ENCODE peak calls at places on chromosomes 6 and 20, in five cellular contexts. X, P, K, Z and C are unnamed samples. For H3K4me1, the result is how much of the 10 kb centered on the place peaks cover.

GRCh38 chr20:33053291-33054106 is at the start of gene BPIFB3:
- DNase-seq in X (no peak), P (no peak), K (no peak), Z (no peak), C (no peak)

GRCh38 chr6:5995705-5996686 is 10.7 kb downstream of the NRN1 start:
- DNase-seq in X (peak), P (peak), K (no peak), Z (peak), C (peak)

GRCh38 chr6:41021832-41022231 is 17.2 kb downstream of the UNC5CL start:
- DNase-seq in X (no peak), P (no peak), K (no peak), Z (peak), C (peak)

GRCh38 chr6:158439255-158439654 is 120.6 kb upstream of the TMEM181 start:
- DNase-seq in X (no peak), P (no peak), K (no peak), Z (no peak), C (no peak)

GRCh38 chr6:129598244-129599187 is 111.5 kb downstream of the ARHGAP18 start:
- DNase-seq in X (no peak), P (no peak), K (no peak), Z (no peak), C (no peak)

GRCh38 chr6:170578909-170579308 is 5.5 kb downstream of the PDCD2 start:
- DNase-seq in X (no peak), P (no peak), K (no peak), Z (no peak), C (no peak)

GRCh38 chr6:83292900-83293843 is 100.0 kb downstream of the RWDD2A start:
- DNase-seq in X (no peak), P (no peak), K (no peak), Z (no peak), C (no peak)

GRCh38 chr6:40753048-40753447 is 165.9 kb upstream of the LRFN2 start:
- DNase-seq in X (no peak), P (no peak), K (no peak), Z (no peak), C (no peak)

GRCh38 chr6:145238787-145239186 is 496.5 kb downstream of the EPM2A start:
- DNase-seq in X (no peak), P (no peak), K (no peak), Z (no peak), C (no peak)

GRCh38 chr6:136077834-136078576 is 172.1 kb downstream of the MTFR2 start:
- DNase-seq in X (no peak), P (no peak), K (no peak), Z (no peak), C (peak)

GRCh38 chr6:89433637-89434499 is 916 bp downstream of the ANKRD6 start:
- DNase-seq in X (peak), P (peak), K (no peak), Z (peak), C (peak)

GRCh38 chr6:50661636-50662035 is 51.7 kb upstream of the TFAP2D start:
- DNase-seq in X (no peak), P (no peak), K (no peak), Z (no peak), C (no peak)

GRCh38 chr6:163861627-163862026 is 447.1 kb downstream of the QKI start:
- DNase-seq in X (no peak), P (no peak), K (no peak), Z (no peak), C (no peak)

GRCh38 chr6:160919713-160920112 is 71.9 kb upstream of the MAP3K4 start:
- DNase-seq in X (no peak), P (no peak), K (no peak), Z (peak), C (peak)

GRCh38 chr20:36644032-36644712 is 1.8 kb downstream of the SLA2 start:
- DNase-seq in X (peak), P (no peak), K (no peak), Z (no peak), C (no peak)

GRCh38 chr6:34571388-34571787 is 15.3 kb upstream of the SPDEF start:
- DNase-seq in X (no peak), P (no peak), K (no peak), Z (no peak), C (no peak)

GRCh38 chr6:24933266-24933665 is 2.5 kb downstream of the RIPOR2 start:
- DNase-seq in X (no peak), P (no peak), K (no peak), Z (no peak), C (no peak)

GRCh38 chr6:92849636-92850035 is 569.7 kb downstream of the EPHA7 start:
- DNase-seq in X (no peak), P (no peak), K (no peak), Z (no peak), C (no peak)

GRCh38 chr6:3841711-3842565 is 7.2 kb upstream of the FAM50B start:
- DNase-seq in X (no peak), P (peak), K (no peak), Z (no peak), C (peak)

GRCh38 chr6:36334343-36334742 is 2.3 kb downstream of the BNIP5 start:
- DNase-seq in X (no peak), P (no peak), K (no peak), Z (no peak), C (no peak)

GRCh38 chr6:26389349-26389799 is 6.5 kb downstream of the BTN2A2 start:
- DNase-seq in X (no peak), P (no peak), K (no peak), Z (no peak), C (no peak)

GRCh38 chr6:135871296-135871695 is 19.8 kb downstream of the PDE7B start:
- DNase-seq in X (no peak), P (no peak), K (no peak), Z (no peak), C (no peak)

GRCh38 chr6:39335780-39336541 is 13.5 kb upstream of the KCNK16 start:
- DNase-seq in X (no peak), P (no peak), K (no peak), Z (no peak), C (peak)

GRCh38 chr6:61711849-61712248 is 574.2 kb downstream of the KHDRBS2 start:
- DNase-seq in X (no peak), P (no peak), K (no peak), Z (no peak), C (no peak)

GRCh38 chr6:86822747-86823146 is 114.6 kb upstream of the HTR1E start:
- DNase-seq in X (no peak), P (no peak), K (no peak), Z (no peak), C (no peak)

GRCh38 chr6:7143161-7143974 is 35.6 kb downstream of the RREB1 start:
- DNase-seq in X (no peak), P (no peak), K (no peak), Z (peak), C (peak)

GRCh38 chr6:9520417-9521151 is 894.3 kb downstream of the TFAP2A start:
- DNase-seq in X (no peak), P (no peak), K (no peak), Z (no peak), C (no peak)

DNA sequence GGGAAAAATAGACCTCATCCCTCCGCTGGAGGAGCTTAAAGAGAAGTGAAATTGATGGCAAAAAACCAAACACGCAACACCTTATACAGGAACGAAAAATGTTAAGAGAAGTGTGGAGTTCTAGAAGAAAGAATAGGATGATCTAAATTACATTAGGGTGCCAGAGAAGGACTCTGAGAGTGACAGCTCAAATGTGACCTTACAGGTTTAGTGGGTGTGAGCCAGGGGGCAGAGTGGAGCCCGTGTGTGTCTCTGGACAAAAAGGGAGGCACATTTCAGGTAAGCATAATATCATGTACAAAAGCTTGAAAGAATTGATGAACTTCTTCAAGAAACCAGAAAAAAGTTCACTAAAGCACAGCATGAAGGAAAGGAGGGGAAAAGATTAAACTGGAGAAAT is 20.8 kb downstream of the HLA-DRA start:
- DNase-seq in X (no peak), P (no peak), K (no peak), Z (no peak), C (no peak)
- H3K4me1 ChIP-seq in X (under half), P (under half), K (under half), Z (under half), C (under half)

GRCh38 chr6:150876598-150876997 is 11.1 kb downstream of the MTHFD1L start:
- DNase-seq in X (no peak), P (no peak), K (no peak), Z (peak), C (peak)
- TF ChIP-seq CTCF in X (no peak), P (peak), K (no peak), Z (peak), C (no peak)

DNA sequence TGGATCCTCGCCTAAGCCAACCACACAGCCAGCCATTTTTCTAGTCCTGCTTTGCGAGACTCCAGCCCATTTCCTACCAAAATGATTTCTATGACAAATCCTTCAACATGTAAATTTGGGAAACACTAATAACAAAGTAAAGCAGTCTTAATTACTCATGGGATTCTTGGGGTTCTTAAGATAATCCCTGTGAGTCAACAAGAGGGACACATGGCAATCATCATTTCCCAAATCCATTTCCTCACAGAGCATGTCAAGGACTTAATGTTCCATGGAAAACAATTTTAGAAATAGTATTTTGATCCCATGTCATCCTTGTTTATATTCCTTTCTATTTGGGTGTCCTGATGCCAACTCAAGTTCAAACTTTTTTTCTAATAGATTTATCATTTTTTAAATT is 322.7 kb upstream of the NOX3 start:
- DNase-seq in X (no peak), P (no peak), K (no peak), Z (no peak), C (no peak)
- H3K4me1 ChIP-seq in X (under half), P (under half), K (under half), Z (under half), C (under half)

DNA sequence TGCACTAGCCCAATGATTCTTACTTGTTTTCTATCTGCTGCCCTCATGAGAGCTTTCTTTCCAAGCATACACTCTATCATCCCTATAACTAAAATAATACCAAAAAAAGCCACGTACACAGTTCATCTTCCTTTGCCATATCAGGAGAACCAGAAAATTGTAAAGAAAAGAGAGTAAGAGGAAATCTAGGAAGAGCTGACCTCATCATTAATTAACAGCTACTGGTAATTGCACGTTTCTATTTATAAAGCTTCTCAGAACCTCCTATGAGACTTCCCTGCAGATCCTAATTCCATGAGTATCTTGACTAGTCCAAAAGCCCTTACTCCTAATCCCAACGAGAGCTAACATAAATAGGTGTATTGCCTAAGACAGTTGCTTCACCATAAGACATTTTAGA is 191.5 kb upstream of the RNF217 start:
- DNase-seq in X (no peak), P (no peak), K (no peak), Z (no peak), C (no peak)
- TF ChIP-seq CTCF in X (no peak), P (no peak), K (no peak), Z (no peak), C (no peak)

GRCh38 chr20:48773837-48774418 is 53.9 kb downstream of the PREX1 start:
- DNase-seq in X (peak), P (peak), K (no peak), Z (no peak), C (no peak)

GRCh38 chr20:48776306-48776705 is 51.5 kb downstream of the PREX1 start:
- DNase-seq in X (peak), P (no peak), K (no peak), Z (no peak), C (peak)

GRCh38 chr20:48777005-48777404 is 50.8 kb downstream of the PREX1 start:
- DNase-seq in X (peak), P (no peak), K (no peak), Z (no peak), C (no peak)

GRCh38 chr20:48772183-48772976 is 55.4 kb downstream of the PREX1 start:
- DNase-seq in X (peak), P (peak), K (no peak), Z (peak), C (no peak)

GRCh38 chr20:48774696-48775095 is 53.1 kb downstream of the PREX1 start:
- DNase-seq in X (peak), P (no peak), K (no peak), Z (no peak), C (no peak)
- H3K4me1 ChIP-seq in X (half or more), P (under half), K (half or more), Z (under half), C (under half)

DNA sequence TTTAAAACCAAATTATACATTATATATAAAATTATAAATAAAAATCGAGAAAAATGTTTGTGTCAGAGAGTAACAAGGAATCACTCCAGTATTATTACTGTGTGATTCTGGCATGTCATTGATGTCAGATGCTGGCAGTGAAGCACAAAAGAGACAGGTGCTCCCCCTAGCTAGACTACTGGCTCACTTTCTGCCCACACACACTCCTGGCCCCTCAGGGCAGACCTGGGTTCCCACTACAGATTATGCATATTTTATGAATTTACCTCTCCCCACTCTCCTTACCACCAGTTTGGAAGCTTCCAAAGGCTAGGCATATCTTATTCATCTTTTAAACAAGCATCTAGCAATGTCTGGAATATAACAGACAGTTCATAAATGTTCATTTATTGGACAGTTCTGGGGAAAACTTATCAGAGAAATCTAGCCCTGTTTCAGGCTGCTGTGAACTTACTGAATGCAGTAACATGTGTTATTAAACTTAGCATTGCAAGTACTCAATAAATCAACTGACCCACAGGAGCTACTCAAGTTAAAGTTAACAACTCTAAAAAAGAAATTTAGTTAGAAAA is 12.8 kb downstream of the SNX3 start:
- DNase-seq in X (no peak), P (no peak), K (no peak), Z (no peak), C (no peak)
- TF ChIP-seq CTCF in X (no peak), P (peak), K (no peak), Z (no peak), C (no peak)

GRCh38 chr6:14640631-14641030 is 523.1 kb downstream of the CD83 start:
- DNase-seq in X (no peak), P (no peak), K (no peak), Z (no peak), C (no peak)

GRCh38 chr6:14639983-14640599 is 522.5 kb downstream of the CD83 start:
- DNase-seq in X (no peak), P (no peak), K (no peak), Z (no peak), C (peak)

GRCh38 chr6:14638932-14639875 is 521.6 kb downstream of the CD83 start:
- DNase-seq in X (no peak), P (no peak), K (no peak), Z (no peak), C (peak)

GRCh38 chr6:14635933-14636599 is 518.5 kb downstream of the CD83 start:
- DNase-seq in X (no peak), P (no peak), K (no peak), Z (no peak), C (no peak)

GRCh38 chr6:14638562-14638931 is 521.0 kb downstream of the CD83 start:
- DNase-seq in X (no peak), P (no peak), K (no peak), Z (no peak), C (no peak)
- H3K4me1 ChIP-seq in X (half or more), P (under half), K (under half), Z (under half), C (under half)

DNA sequence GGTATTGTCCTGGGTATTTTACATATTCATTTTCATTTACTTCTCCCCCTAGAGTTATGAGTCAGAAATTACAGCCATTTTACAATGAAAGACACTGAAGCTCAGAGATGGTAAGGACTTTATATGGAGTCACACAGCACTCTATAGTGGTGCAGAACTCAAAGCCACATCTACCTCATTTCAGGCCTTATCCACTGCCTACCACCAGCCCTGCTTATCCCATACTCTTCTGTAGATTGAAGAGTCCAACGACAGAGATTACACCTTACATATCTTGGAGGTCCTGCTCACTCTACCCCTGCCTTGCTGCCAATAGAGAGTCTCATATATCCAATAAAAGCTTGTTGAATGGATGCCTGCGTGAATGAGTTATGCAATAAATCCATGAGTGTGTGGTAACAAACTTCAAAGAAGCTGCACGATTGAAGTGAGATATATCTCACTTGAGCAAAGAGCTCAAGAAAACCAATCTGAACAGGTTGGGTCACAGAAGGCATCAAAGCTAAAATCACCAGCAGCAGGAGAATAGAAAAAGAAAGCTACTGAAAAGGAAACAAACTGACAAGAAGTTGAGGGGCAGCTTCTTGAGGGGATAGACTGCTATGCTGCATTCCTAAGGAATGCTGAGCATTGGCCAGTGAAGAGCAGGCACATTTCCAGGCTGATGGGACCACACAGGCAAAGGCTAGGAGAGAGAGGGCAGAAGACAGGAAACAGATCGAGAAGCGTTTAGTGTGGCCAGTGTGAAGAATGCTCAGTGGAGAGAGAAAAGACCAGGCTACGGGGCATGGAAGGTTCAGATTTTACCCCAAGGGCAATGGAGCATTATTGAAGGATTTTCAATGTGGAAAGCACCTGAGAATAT is 585.6 kb downstream of the DHX35 start:
- DNase-seq in X (no peak), P (no peak), K (no peak), Z (no peak), C (peak)
- TF ChIP-seq CTCF in X (no peak), P (no peak), K (no peak), Z (no peak), C (no peak)

GRCh38 chr20:51533291-51534172 is 9.0 kb downstream of the NFATC2 start:
- DNase-seq in X (peak), P (no peak), K (no peak), Z (no peak), C (peak)
- H3K4me1 ChIP-seq in X (half or more), P (under half), K (half or more), Z (under half), C (under half)